ENCODE peak calls at places on chromosomes 4 and X, in ten cellular contexts. D is NCI-H748 treated with DMSO at 0.1 percent for 48 hours; E is AG08396; L is MM.1S; V is naive B cell; W is stimulated activated CD4-positive, alpha-beta T cell treated with anti-CD3 and anti-CD28 coated beads, Interleukin-1b, Interleukin-23, amount 100 ng/mL, for 24 hours; R is C1 segment of cervical spinal cord; U is NCI-H146; Z is GM18507; C is NCI-H2171. F is an unnamed sample.
A peak's percentile ranks its signal among the peaks of the same experiment; 100 is the strongest.

GRCh38 chr4:173333658-173334084 is 487 bp downstream of the HMGB2 start:
- DNase-seq in D (no peak), E (peak; percentile 42), L (peak; percentile 46), V (no peak), W (peak; percentile 3), R (no peak), U (peak; percentile 52), Z (no peak), C (peak; percentile 23), F (peak; percentile 30)

GRCh38 chr4:60805500-60806313 is 394.4 kb upstream of the ADGRL3 start:
- DNase-seq in D (peak; percentile 33), E (peak; percentile 10), L (peak; percentile 63), V (no peak), W (no peak), R (no peak), U (peak; percentile 62), Z (no peak), C (no peak), F (no peak)

GRCh38 chrX:154727418-154728323 is 23.2 kb downstream of the GAB3 start:
- DNase-seq in D (no peak), E (no peak), L (no peak), V (no peak), W (no peak), R (no peak), U (no peak), Z (no peak), C (no peak), F (no peak)

GRCh38 chrX:110180928-110181310 is 137.0 kb downstream of the AMMECR1 start:
- DNase-seq in D (no peak), E (no peak), L (no peak), V (no peak), W (no peak), R (no peak), U (no peak), Z (no peak), C (no peak), F (no peak)

GRCh38 chr4:84491420-84491819 is 7.7 kb downstream of the NKX6-1 start:
- DNase-seq in D (no peak), E (no peak), L (no peak), V (no peak), W (no peak), R (no peak), U (no peak), Z (no peak), C (no peak), F (no peak)

GRCh38 chrX:25873196-25873595 is 264.9 kb upstream of the MAGEB18 start:
- DNase-seq in D (no peak), E (no peak), L (no peak), V (no peak), W (no peak), R (no peak), U (no peak), Z (no peak), C (no peak), F (no peak)

GRCh38 chrX:103918584-103919335 is 43.7 kb upstream of the TMSB15B start:
- DNase-seq in D (peak; percentile 38), E (peak; percentile 59), L (peak; percentile 56), V (peak; percentile 50), W (no peak), R (peak; percentile 36), U (peak; percentile 87), Z (peak; percentile 49), C (peak; percentile 21), F (peak; percentile 20)

GRCh38 chr4:153638011-153638410 is 46.1 kb upstream of the TLR2 start:
- DNase-seq in D (no peak), E (no peak), L (no peak), V (no peak), W (no peak), R (no peak), U (no peak), Z (no peak), C (no peak), F (no peak)

GRCh38 chr4:8191136-8191747 is 7.8 kb upstream of the SH3TC1 start:
- DNase-seq in D (no peak), E (peak; percentile 53), L (peak; percentile 63), V (no peak), W (no peak), R (peak; percentile 47), U (no peak), Z (no peak), C (no peak), F (no peak)

GRCh38 chrX:103475381-103475780 is 43.9 kb downstream of the RAB40A start:
- DNase-seq in D (no peak), E (no peak), L (no peak), V (no peak), W (no peak), R (no peak), U (no peak), Z (no peak), C (no peak), F (no peak)

GRCh38 chrX:121579016-121579760 is 531.8 kb downstream of the GLUD2 start:
- DNase-seq in D (peak; percentile 27), E (no peak), L (peak; percentile 77), V (no peak), W (no peak), R (no peak), U (peak; percentile 12), Z (no peak), C (no peak), F (no peak)

GRCh38 chrX:17944833-17945497 is 83.9 kb upstream of the RAI2 start:
- DNase-seq in D (peak; percentile 26), E (no peak), L (peak; percentile 38), V (no peak), W (no peak), R (no peak), U (peak; percentile 23), Z (no peak), C (no peak), F (no peak)

GRCh38 chr4:125044886-125045285 is 269.9 kb upstream of the FAT4 start:
- DNase-seq in D (no peak), E (no peak), L (no peak), V (no peak), W (no peak), R (no peak), U (no peak), Z (no peak), C (no peak), F (no peak)

GRCh38 chrX:12060489-12061260 is 77.6 kb upstream of the FRMPD4 start:
- DNase-seq in D (no peak), E (no peak), L (no peak), V (no peak), W (no peak), R (no peak), U (no peak), Z (no peak), C (no peak), F (no peak)

GRCh38 chrX:4315891-4316290 is 602.4 kb upstream of the PRKX start:
- DNase-seq in D (no peak), E (no peak), L (no peak), V (no peak), W (no peak), R (no peak), U (no peak), Z (no peak), C (no peak), F (no peak)

GRCh38 chr4:90293320-90293719 is 166.1 kb downstream of the CCSER1 start:
- DNase-seq in D (no peak), E (no peak), L (no peak), V (peak; percentile 7), W (no peak), R (no peak), U (no peak), Z (no peak), C (no peak), F (no peak)

GRCh38 chr4:4578981-4579380 is 37.1 kb upstream of the STX18 start:
- DNase-seq in D (no peak), E (no peak), L (no peak), V (no peak), W (no peak), R (no peak), U (peak; percentile 63), Z (no peak), C (no peak), F (no peak)

GRCh38 chr4:33923469-33923868 is 2320.8 kb downstream of the ARAP2 start:
- DNase-seq in D (no peak), E (no peak), L (no peak), V (no peak), W (no peak), R (no peak), U (no peak), Z (no peak), C (no peak), F (no peak)

GRCh38 chrX:139762400-139763183 is 54.6 kb upstream of the MCF2 start:
- DNase-seq in D (no peak), E (no peak), L (no peak), V (no peak), W (no peak), R (no peak), U (no peak), Z (no peak), C (no peak), F (no peak)